ENCODE peak calls at places on chromosome 14, in eight cellular contexts. Y is body of pancreas, Q is right lobe of liver, G is IMR-90, B is HepG2, P is upper lobe of left lung, K is heart left ventricle, F is prostate gland. V is an unnamed sample.
A peak's percentile ranks its signal among the peaks of the same experiment; 100 is the strongest.

GRCh38 chr14:78737116-78737515 is 566.9 kb downstream of the NRXN3 start:
- DNase-seq in Y (no peak), Q (no peak), G (no peak), B (no peak), P (no peak), K (no peak), F (no peak), V (no peak)

GRCh38 chr14:50063876-50064420 is 52.4 kb downstream of the VCPKMT start:
- DNase-seq in Y (no peak), Q (no peak), G (no peak), B (no peak), P (no peak), K (no peak), F (no peak), V (peak; percentile 60)

GRCh38 chr14:28690029-28690683 is 76.4 kb upstream of the FOXG1 start:
- DNase-seq in Y (no peak), Q (no peak), G (no peak), B (no peak), P (no peak), K (no peak), F (no peak), V (no peak)

GRCh38 chr14:29851397-29851796 is 76.2 kb downstream of the PRKD1 start:
- DNase-seq in Y (no peak), Q (no peak), G (no peak), B (no peak), P (no peak), K (no peak), F (no peak), V (no peak)

GRCh38 chr14:76996563-76997146 is 31.9 kb downstream of the IRF2BPL start:
- DNase-seq in Y (no peak), Q (no peak), G (no peak), B (no peak), P (no peak), K (no peak), F (no peak), V (no peak)

GRCh38 chr14:101001311-101002069 is 98.0 kb upstream of the RTL1 start:
- DNase-seq in Y (no peak), Q (no peak), G (peak; percentile 89), B (no peak), P (no peak), K (no peak), F (no peak), V (no peak)

GRCh38 chr14:44300911-44301310 is 206.2 kb downstream of the FSCB start:
- DNase-seq in Y (no peak), Q (no peak), G (no peak), B (no peak), P (no peak), K (no peak), F (no peak), V (no peak)

GRCh38 chr14:69985456-69985855 is 106.2 kb downstream of the SMOC1 start:
- DNase-seq in Y (no peak), Q (no peak), G (peak; percentile 87), B (no peak), P (no peak), K (no peak), F (no peak), V (no peak)

GRCh38 chr14:23175823-23176222 is 7.6 kb downstream of the SLC7A8 start:
- DNase-seq in Y (no peak), Q (no peak), G (peak; percentile 20), B (no peak), P (no peak), K (no peak), F (no peak), V (no peak)

GRCh38 chr14:47389520-47389919 is 285.9 kb downstream of the MDGA2 start:
- DNase-seq in Y (no peak), Q (no peak), G (no peak), B (no peak), P (no peak), K (no peak), F (no peak), V (no peak)

GRCh38 chr14:97010491-97011160 is 213.4 kb downstream of the VRK1 start:
- DNase-seq in Y (no peak), Q (no peak), G (no peak), B (no peak), P (no peak), K (no peak), F (no peak), V (no peak)

GRCh38 chr14:64605926-64606685 is 56.3 kb downstream of the PPP1R36 start:
- DNase-seq in Y (no peak), Q (no peak), G (peak; percentile 25), B (no peak), P (no peak), K (no peak), F (no peak), V (no peak)

GRCh38 chr14:23569443-23570151 is 2.0 kb upstream of the AP1G2 start:
- DNase-seq in Y (no peak), Q (no peak), G (no peak), B (peak; percentile 84), P (no peak), K (no peak), F (no peak), V (peak; percentile 83)

GRCh38 chr14:47194051-47194450 is 481.4 kb downstream of the MDGA2 start:
- DNase-seq in Y (no peak), Q (no peak), G (no peak), B (no peak), P (no peak), K (no peak), F (no peak), V (no peak)

GRCh38 chr14:101125313-101125712 is 221.8 kb upstream of the RTL1 start:
- DNase-seq in Y (no peak), Q (no peak), G (no peak), B (no peak), P (no peak), K (no peak), F (no peak), V (no peak)

GRCh38 chr14:49512571-49512970 is 73.6 kb downstream of the RPS29 start:
- DNase-seq in Y (no peak), Q (no peak), G (no peak), B (no peak), P (no peak), K (no peak), F (no peak), V (no peak)

GRCh38 chr14:49189381-49189780 is 396.8 kb downstream of the RPS29 start:
- DNase-seq in Y (no peak), Q (no peak), G (no peak), B (no peak), P (no peak), K (no peak), F (no peak), V (no peak)

GRCh38 chr14:80792756-80793155 is 148.8 kb downstream of the CEP128 start:
- DNase-seq in Y (no peak), Q (no peak), G (no peak), B (no peak), P (no peak), K (no peak), F (no peak), V (no peak)
- H3K4me3 ChIP-seq in Y (no peak overlapping the region), Q (no peak overlapping the region), G (no peak overlapping the region), B (no peak overlapping the region), P (no peak overlapping the region), K (no peak overlapping the region), F (no peak overlapping the region), V (no peak overlapping the region)

GRCh38 chr14:61362072-61362750 is 40.8 kb downstream of the PRKCH start:
- DNase-seq in Y (no peak), Q (no peak), G (no peak), B (no peak), P (no peak), K (no peak), F (no peak), V (no peak)
- TF ChIP-seq POLR2A in Y (no peak), Q (no peak), G (no peak), B (no peak), P (no peak), K (no peak), F (no peak), V (no peak)

GRCh38 chr14:106843951-106844483 is 1317.6 kb downstream of the TMEM121 start:
- DNase-seq in Y (peak; percentile 65), Q (no peak), G (no peak), B (no peak), P (no peak), K (peak; percentile 38), F (peak; percentile 69), V (no peak)

GRCh38 chr14:106843376-106843775 is 1317.0 kb downstream of the TMEM121 start:
- DNase-seq in Y (no peak), Q (no peak), G (no peak), B (no peak), P (no peak), K (no peak), F (no peak), V (no peak)

GRCh38 chr14:106841701-106842100 is 1315.3 kb downstream of the TMEM121 start:
- DNase-seq in Y (peak; percentile 19), Q (no peak), G (no peak), B (no peak), P (no peak), K (no peak), F (no peak), V (no peak)

GRCh38 chr14:106844608-106845285 is 1318.4 kb downstream of the TMEM121 start:
- DNase-seq in Y (peak; percentile 55), Q (peak; percentile 76), G (no peak), B (peak; percentile 44), P (peak; percentile 91), K (peak; percentile 76), F (peak; percentile 46), V (peak; percentile 53)

DNA sequence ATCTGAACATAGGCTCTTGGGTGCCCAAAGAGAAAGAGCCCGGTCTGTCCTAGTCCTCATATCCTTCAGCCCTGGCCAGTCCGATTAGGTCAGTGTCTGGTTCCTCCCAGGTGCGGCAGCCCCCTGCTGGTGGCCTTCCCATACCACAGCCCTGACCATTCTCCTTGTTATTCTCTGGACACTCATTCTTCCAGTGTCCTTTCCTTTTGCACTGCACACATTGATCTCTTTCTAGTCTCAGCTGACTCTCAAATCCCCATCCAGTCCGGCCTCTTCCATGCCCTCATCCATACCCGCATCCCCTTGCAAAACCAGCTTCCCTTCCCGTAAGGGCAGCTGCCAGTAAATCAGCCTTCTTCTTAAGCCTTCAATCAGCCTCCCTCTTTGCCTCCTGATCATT is 1316.3 kb downstream of the TMEM121 start:
- DNase-seq in Y (peak; percentile 44), Q (peak; percentile 35), G (no peak), B (peak; percentile 55), P (peak; percentile 27), K (no peak), F (no peak), V (no peak)
- H3K4me3 ChIP-seq in Y (no peak overlapping the region), Q (no peak overlapping the region), G (no peak overlapping the region), B (no peak overlapping the region), P (no peak overlapping the region), K (no peak overlapping the region), F (no peak overlapping the region), V (no peak overlapping the region)

DNA sequence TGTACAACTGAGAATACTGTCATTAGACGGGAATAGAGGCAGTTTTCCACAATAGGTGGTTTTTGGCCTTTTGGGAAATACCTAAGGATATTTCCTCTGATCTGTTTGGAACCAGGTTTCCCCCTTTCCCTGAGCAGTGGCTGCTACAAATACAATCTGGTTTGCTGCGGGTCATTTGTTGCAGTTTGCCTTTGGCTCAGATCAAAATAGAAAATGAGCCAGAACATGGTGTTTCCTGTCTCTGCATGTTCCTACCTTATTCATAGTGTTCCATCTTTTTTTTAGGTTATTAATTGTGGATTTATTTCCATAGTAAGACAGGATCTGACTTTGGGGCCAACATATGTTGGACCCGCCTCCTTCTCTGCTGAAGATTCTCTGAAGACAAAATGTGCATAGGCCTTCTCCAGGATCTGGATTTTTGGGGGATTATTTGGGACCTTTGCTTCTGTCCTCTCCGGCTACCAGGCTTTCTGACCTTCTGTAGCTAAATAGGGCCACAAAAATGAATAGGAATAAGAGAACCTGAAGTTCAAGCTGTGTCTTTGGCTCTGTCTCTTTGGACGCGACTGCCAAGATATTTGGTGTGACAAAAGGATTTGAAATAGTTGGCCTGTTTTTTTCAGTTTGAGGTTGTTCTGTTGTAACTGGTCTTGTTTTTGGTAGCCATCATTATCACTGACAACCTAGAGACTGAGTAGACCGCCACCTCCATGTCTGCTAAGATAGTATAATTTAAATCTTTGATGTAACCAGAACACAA is 146.9 kb downstream of the PRKCH start:
- DNase-seq in Y (no peak), Q (no peak), G (no peak), B (no peak), P (no peak), K (no peak), F (no peak), V (peak; percentile 12)
- TF ChIP-seq POLR2A in Y (no peak), Q (no peak), G (no peak), B (no peak), P (no peak), K (no peak), F (no peak), V (no peak)